ENCODE peak calls at places on chromosome 20, in seven cellular contexts. H is H9, P is IMR-90, J is mesendoderm, M is mesenchymal stem cell, S is H1, G is neuronal stem cell. C is an unnamed sample.

GRCh38 chr20:12699374-12700228 is 309.2 kb upstream of the SPTLC3 start:
- DNase-seq in H (no peak), P (no peak), J (no peak), M (no peak), S (no peak), G (no peak), C (no peak)

GRCh38 chr20:31715766-31716165 is 6.9 kb downstream of the BCL2L1 start:
- DNase-seq in H (no peak), P (no peak), J (no peak), M (no peak), S (no peak), G (no peak), C (no peak)

GRCh38 chr20:34300809-34301586 is 2.2 kb downstream of the AHCY start:
- DNase-seq in H (no peak), P (no peak), J (peak), M (peak), S (no peak), G (no peak), C (no peak)

GRCh38 chr20:35134472-35134871 is 12.7 kb downstream of the EDEM2 start:
- DNase-seq in H (no peak), P (no peak), J (no peak), M (no peak), S (no peak), G (no peak), C (no peak)

GRCh38 chr20:46406986-46407670 is 713 bp upstream of the ELMO2 start:
- DNase-seq in H (no peak), P (peak), J (no peak), M (no peak), S (no peak), G (no peak), C (peak)

GRCh38 chr20:64156136-64156885 is 7.9 kb upstream of the MYT1 start:
- DNase-seq in H (no peak), P (no peak), J (no peak), M (no peak), S (no peak), G (no peak), C (no peak)

GRCh38 chr20:4898282-4898681 is 103.0 kb downstream of the SLC23A2 start:
- DNase-seq in H (no peak), P (peak), J (peak), M (peak), S (no peak), G (no peak), C (peak)

GRCh38 chr20:4998160-4998651 is 3.1 kb downstream of the SLC23A2 start:
- DNase-seq in H (no peak), P (no peak), J (peak), M (no peak), S (no peak), G (no peak), C (peak)

GRCh38 chr20:47358672-47359532 is 2.4 kb upstream of the ZMYND8 start:
- DNase-seq in H (peak), P (peak), J (peak), M (peak), S (no peak), G (no peak), C (peak)

GRCh38 chr20:55935448-55936221 is 69.7 kb downstream of the CBLN4 start:
- DNase-seq in H (no peak), P (no peak), J (no peak), M (no peak), S (no peak), G (no peak), C (no peak)

GRCh38 chr20:13211956-13212618 is 9.0 kb upstream of the ISM1 start:
- DNase-seq in H (no peak), P (no peak), J (no peak), M (no peak), S (no peak), G (no peak), C (no peak)

GRCh38 chr20:9930142-9930541 is 91.3 kb upstream of the PAK5 start:
- DNase-seq in H (no peak), P (no peak), J (no peak), M (no peak), S (no peak), G (no peak), C (no peak)

GRCh38 chr20:37231970-37232620 is 29.5 kb downstream of the GHRH start:
- DNase-seq in H (no peak), P (no peak), J (no peak), M (no peak), S (no peak), G (no peak), C (no peak)

GRCh38 chr20:34559311-34560140 is 1.0 kb downstream of the MAP1LC3A start:
- DNase-seq in H (peak), P (no peak), J (no peak), M (no peak), S (no peak), G (no peak), C (peak)

GRCh38 chr20:6731951-6732580 is 35.4 kb upstream of the BMP2 start:
- DNase-seq in H (no peak), P (no peak), J (no peak), M (no peak), S (no peak), G (no peak), C (no peak)

GRCh38 chr20:6739406-6739805 is 28.1 kb upstream of the BMP2 start:
- DNase-seq in H (no peak), P (no peak), J (no peak), M (no peak), S (no peak), G (no peak), C (no peak)

GRCh38 chr20:6733965-6734364 is 33.5 kb upstream of the BMP2 start:
- DNase-seq in H (no peak), P (no peak), J (no peak), M (no peak), S (no peak), G (no peak), C (no peak)

GRCh38 chr20:6740096-6740495 is 27.4 kb upstream of the BMP2 start:
- DNase-seq in H (no peak), P (no peak), J (no peak), M (no peak), S (no peak), G (no peak), C (no peak)

GRCh38 chr20:6735913-6736845 is 31.3 kb upstream of the BMP2 start:
- DNase-seq in H (no peak), P (no peak), J (peak), M (peak), S (no peak), G (no peak), C (no peak)
- H4K8ac ChIP-seq in H (no peak), P (no peak), J (no peak), M (peak), S (no peak), G (no peak), C (no peak)

DNA sequence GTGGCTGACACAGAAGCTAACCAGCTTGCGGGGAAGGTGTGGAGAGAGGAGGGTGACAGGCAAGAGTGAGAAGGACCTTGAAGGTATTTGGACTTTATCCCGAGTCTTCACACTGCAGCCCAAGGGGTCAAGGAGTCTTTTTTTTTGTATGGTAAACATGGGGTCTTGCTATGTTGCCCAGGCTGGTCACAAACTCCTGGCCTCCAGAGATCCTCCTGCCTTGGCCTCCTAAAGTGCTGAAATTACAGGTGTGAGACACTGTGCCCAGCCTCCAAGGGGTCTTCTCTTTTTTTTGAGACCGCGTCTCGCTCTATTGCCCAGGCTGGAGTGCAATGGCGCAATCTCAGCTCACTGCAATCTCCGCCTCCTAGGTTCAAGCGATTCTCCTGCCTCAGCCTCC is 9.2 kb downstream of the SOX12 start:
- DNase-seq in H (no peak), P (no peak), J (no peak), M (no peak), S (no peak), G (no peak), C (no peak)
- H4K8ac ChIP-seq in H (no peak), P (no peak), J (no peak), M (no peak), S (no peak), G (no peak), C (no peak)

GRCh38 chr20:40207618-40208017 is 481.4 kb downstream of the MAFB start:
- DNase-seq in H (no peak), P (no peak), J (no peak), M (no peak), S (no peak), G (no peak), C (no peak)
- H4K8ac ChIP-seq in H (no peak), P (no peak), J (no peak), M (no peak), S (no peak), G (no peak), C (no peak)

DNA sequence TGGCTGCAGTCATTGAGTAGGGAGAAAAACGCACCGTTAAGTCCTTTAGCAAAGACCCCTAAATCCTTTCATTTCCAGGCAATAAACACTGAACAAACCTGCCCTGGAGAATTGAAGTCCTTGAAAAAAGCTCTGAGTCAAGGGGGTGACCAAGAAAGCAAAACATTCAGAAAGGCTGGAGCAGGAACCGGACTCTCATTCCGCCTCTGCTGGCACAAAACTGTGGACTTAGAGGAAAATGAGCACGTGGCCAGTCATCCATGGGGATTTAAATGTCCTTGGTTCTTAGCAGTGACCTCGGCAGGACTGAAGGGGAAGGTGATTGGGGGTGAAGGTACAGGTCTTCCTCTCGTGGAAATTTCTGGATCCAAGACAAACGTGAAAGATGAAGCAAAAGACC is 103.0 kb downstream of the CDH4 start:
- DNase-seq in H (no peak), P (no peak), J (no peak), M (no peak), S (no peak), G (no peak), C (no peak)
- H4K8ac ChIP-seq in H (no peak), P (no peak), J (no peak), M (no peak), S (no peak), G (no peak), C (no peak)

GRCh38 chr20:54914995-54915394 is 439.6 kb downstream of the DOK5 start:
- DNase-seq in H (no peak), P (no peak), J (no peak), M (no peak), S (no peak), G (no peak), C (no peak)

DNA sequence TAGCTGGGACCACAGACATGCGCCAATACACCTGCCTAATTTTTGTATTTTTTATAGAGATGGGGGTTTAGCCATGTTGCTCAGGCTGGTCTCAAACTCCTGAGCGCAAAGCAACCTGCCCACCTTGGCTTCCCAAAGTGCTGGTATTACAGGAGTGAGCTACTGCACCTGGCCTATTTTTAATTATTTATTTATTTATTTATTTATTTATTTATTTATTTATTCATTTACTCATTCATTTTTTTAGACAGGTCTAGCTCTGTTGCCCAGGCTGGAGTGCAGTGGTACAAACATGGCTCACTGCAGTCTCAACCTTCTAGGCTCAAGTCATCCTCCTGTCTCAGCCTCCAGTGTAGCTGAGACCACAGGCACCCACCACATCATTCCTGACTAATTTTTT is 434.3 kb downstream of the DOK5 start:
- DNase-seq in H (no peak), P (no peak), J (no peak), M (no peak), S (no peak), G (no peak), C (no peak)
- H4K8ac ChIP-seq in H (no peak), P (no peak), J (no peak), M (no peak), S (no peak), G (no peak), C (no peak)

DNA sequence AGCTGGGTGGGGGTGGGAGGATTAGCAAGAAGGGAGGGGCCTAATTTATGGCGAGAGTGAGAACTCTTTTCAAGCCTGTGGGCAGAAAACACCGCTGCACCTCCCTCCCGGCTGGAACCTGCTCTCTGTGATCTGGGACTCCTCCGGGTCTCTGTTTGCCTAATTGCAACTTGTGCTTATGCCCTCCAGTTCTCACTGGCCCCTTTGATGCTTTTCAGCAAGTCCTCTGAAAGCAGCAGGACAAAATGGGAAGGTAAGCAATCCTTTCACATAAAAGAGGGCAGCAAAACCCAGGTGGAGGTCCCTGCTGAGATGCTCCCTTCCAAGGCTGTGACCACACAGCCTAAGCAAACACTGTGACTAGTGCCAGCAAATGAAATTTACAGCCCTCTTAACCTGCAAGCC is 523.0 kb upstream of the FLRT3 start:
- DNase-seq in H (peak), P (no peak), J (peak), M (no peak), S (peak), G (peak), C (no peak)
- H4K8ac ChIP-seq in H (no peak), P (no peak), J (no peak), M (no peak), S (no peak), G (no peak), C (no peak)

DNA sequence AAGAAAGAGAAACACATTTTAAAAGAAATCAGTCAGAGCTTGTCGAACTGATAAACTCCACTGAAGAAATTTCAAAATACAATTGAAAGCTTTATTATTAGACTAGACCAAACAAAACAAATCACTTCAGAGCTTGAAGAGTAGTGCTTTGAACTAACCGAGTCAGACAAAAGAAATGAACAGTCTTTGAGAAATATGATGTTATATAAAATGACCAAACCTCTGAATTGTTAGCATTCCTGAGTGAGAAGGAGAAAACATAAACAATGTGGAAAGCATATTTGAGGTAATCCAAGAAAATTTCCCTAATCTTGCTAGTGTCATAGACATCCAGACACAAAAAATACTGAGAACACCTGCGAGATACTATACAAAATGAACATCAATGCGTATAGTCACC is 13.2 kb upstream of the CST4 start:
- DNase-seq in H (no peak), P (peak), J (no peak), M (peak), S (no peak), G (no peak), C (no peak)
- H4K8ac ChIP-seq in H (no peak), P (no peak), J (no peak), M (no peak), S (no peak), G (no peak), C (no peak)

DNA sequence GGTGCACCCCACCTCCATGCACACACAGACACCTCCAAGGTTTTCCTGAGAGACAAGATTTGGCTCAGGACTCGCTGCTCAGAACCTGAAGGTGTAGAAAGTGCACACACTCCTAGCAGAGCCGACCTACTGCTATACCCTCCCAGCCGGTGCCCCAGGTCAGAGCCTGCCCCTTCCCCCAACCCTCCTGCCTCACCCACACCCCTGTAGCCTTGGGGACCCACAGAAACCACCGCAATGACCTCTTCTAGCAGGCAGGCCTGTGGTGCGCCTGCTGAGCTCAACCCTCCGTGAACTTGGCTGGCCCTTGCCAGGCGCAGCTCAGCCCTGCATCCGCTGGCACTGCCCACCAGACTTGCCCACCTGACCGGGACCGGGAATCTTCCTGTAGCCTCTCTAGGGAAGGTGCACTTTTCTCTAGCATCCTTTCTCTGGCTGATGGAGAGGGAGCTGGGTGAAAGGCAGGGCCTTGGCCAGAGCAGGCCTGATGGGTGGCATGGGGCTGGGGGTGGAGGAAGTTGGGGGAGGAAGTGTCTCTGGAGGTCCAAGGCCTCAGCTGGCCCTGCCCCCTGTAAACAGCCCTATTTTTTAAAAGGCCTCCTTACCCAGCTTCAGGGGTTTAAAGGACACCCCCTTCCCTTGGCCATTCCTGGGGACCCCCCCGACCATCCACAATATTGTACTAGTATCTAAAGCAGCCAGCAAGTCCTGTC is 36.9 kb upstream of the SLCO4A1 start:
- DNase-seq in H (no peak), P (no peak), J (no peak), M (no peak), S (no peak), G (no peak), C (no peak)
- H4K8ac ChIP-seq in H (no peak), P (no peak), J (no peak), M (no peak), S (peak), G (no peak), C (no peak)